ENCODE peak calls at places on chromosomes 7 and 10, in four cellular contexts. W is Caco-2, D is brain microvascular endothelial cell, S is colonic mucosa. E is an unnamed sample.

GRCh38 chr7:50449501-50449880 is 659 bp downstream of the FIGNL1 start:
- DNase-seq in W (no peak), D (no peak), S (no peak), E (no peak)

GRCh38 chr10:132247943-132248342 is 59.8 kb downstream of the STK32C start:
- DNase-seq in W (no peak), D (no peak), S (no peak), E (no peak)

GRCh38 chr7:21064698-21065648 is 278.3 kb upstream of the SP8 start:
- DNase-seq in W (peak; percentile 35), D (no peak), S (no peak), E (no peak)

GRCh38 chr7:95246935-95247370 is 77.4 kb downstream of the PON1 start:
- DNase-seq in W (peak; percentile 69), D (peak; percentile 69), S (peak; percentile 76), E (peak; percentile 23)

GRCh38 chr10:27366769-27367168 is 126.2 kb upstream of the ACBD5 start:
- DNase-seq in W (no peak), D (no peak), S (no peak), E (no peak)

GRCh38 chr10:29539398-29539797 is 95.4 kb downstream of the SVIL start:
- DNase-seq in W (no peak), D (no peak), S (no peak), E (no peak)

GRCh38 chr10:71143610-71144009 is 68.8 kb upstream of the UNC5B start:
- DNase-seq in W (no peak), D (no peak), S (no peak), E (no peak)

GRCh38 chr10:129833366-129833765 is 130.7 kb downstream of the EBF3 start:
- DNase-seq in W (no peak), D (no peak), S (no peak), E (no peak)

GRCh38 chr10:17647316-17647715 is 3.4 kb downstream of the STAM start:
- DNase-seq in W (no peak), D (no peak), S (no peak), E (no peak)

GRCh38 chr10:128063736-128064614 is 62.2 kb downstream of the MKI67 start:
- DNase-seq in W (no peak), D (no peak), S (no peak), E (no peak)

GRCh38 chr10:85430991-85431390 is 935.6 kb downstream of the GRID1 start:
- DNase-seq in W (no peak), D (peak; percentile 7), S (no peak), E (no peak)

GRCh38 chr10:117374506-117375359 is 507 bp downstream of the PDZD8 start:
- DNase-seq in W (peak; percentile 44), D (no peak), S (peak; percentile 42), E (no peak)

GRCh38 chr7:132368246-132368900 is 207.9 kb downstream of the PLXNA4 start:
- DNase-seq in W (no peak), D (no peak), S (peak; percentile 67), E (no peak)

GRCh38 chr10:29621161-29621560 is 13.6 kb downstream of the SVIL start:
- DNase-seq in W (no peak), D (peak; percentile 77), S (no peak), E (peak; percentile 68)

GRCh38 chr10:61592581-61592980 is 70.1 kb upstream of the CABCOCO1 start:
- DNase-seq in W (peak; percentile 70), D (peak; percentile 24), S (no peak), E (no peak)

GRCh38 chr10:30002438-30003266 is 56.7 kb downstream of the JCAD start:
- DNase-seq in W (peak; percentile 88), D (peak; percentile 70), S (peak; percentile 69), E (no peak)

GRCh38 chr10:86256690-86257315 is 109.8 kb downstream of the GRID1 start:
- DNase-seq in W (no peak), D (no peak), S (no peak), E (no peak)

GRCh38 chr7:24717247-24717622 is 40.0 kb downstream of the GSDME start:
- DNase-seq in W (no peak), D (no peak), S (no peak), E (no peak)

DNA sequence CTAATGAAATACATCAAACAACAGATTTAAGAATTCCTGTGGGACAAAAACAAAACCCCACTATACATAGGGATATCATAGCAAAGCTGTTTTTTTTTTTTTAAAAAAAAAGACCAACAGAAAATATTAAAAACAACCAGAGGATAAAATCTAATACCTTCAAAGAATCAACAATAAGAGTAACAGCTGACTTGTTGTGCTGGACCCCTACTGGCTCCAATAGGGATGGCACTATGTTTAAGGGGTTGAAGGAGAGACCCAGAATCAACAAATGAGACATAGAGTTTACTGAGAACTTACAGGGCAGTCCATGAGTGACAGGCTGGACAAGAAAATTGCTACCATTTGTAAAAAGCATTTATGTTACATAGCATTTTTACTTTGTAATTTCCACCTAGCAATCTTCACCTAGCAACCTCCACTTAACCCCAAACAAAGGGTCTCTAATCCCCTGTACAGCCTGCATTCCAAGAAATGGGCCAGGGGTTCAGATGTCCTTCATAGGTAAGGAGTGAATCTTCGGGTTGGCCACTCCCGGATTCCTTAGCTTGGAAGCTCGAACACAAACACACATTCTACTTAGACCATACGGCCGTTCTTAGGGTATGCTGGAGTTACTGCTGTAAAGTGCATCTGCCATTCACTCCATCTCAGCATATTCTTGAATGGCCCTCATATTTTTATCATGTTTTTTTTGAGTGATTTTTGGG is 25.8 kb downstream of the ASZ1 start:
- DNase-seq in W (peak; percentile 15), D (peak; percentile 12), S (no peak), E (no peak)
- TF ChIP-seq CTCF in W (peak; percentile 24), D (peak; percentile 63), S (no peak), E (peak; percentile 17)

GRCh38 chr7:85186521-85187241 is at the start of gene SEMA3D:
- DNase-seq in W (peak; percentile 56), D (peak; percentile 57), S (peak; percentile 46), E (no peak)
- H3K4me3 ChIP-seq in W (peak within 1 kb of the TSS; percentile 21), D (peak within 1 kb of the TSS; percentile 72), S (peak within 1 kb of the TSS; percentile 39), E (peak within 1 kb of the TSS; percentile 82)

GRCh38 chr10:43203491-43204393 is 63.1 kb downstream of the RASGEF1A start:
- DNase-seq in W (no peak), D (no peak), S (peak; percentile 32), E (no peak)
- TF ChIP-seq CTCF in W (no peak), D (peak; percentile 16), S (no peak), E (no peak)

DNA sequence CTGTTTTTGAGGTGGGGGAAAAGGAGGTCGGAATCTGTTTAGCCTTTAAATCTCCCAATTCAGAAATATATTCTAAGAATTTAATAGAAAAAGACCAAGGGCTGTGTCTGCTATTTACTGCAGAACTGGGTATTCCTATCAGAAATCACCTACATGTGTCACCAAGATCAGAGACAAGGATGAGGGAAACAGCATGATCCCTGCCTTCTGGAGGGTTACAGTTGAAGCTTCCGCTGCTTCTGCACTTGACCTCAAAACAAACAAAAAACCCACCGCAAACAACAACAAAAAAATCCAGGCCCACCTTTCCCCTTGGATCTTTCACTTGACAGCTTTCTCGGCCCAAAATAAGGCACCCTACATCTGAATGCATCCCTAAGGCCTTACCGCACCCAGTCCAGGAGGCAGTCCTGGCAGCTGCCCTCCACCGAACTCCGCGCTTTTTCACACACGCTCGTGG is 750 bp upstream of the CDK14 start:
- DNase-seq in W (no peak), D (peak; percentile 17), S (peak; percentile 19), E (no peak)
- H3K4me3 ChIP-seq in W (peak overlapping the region; percentile 89), D (peak overlapping the region; percentile 64), S (peak overlapping the region; percentile 59), E (peak overlapping the region; percentile 72)

GRCh38 chr7:139023076-139023475 is 12.8 kb downstream of the ZC3HAV1L start:
- DNase-seq in W (no peak), D (no peak), S (no peak), E (no peak)

GRCh38 chr7:139016931-139017511 is 18.8 kb downstream of the ZC3HAV1L start:
- DNase-seq in W (peak; percentile 71), D (peak; percentile 73), S (peak; percentile 58), E (no peak)

GRCh38 chr7:139022286-139022685 is 13.6 kb downstream of the ZC3HAV1L start:
- DNase-seq in W (no peak), D (no peak), S (no peak), E (no peak)

GRCh38 chr7:139018910-139019309 is 16.9 kb downstream of the ZC3HAV1L start:
- DNase-seq in W (no peak), D (no peak), S (no peak), E (no peak)
- TF ChIP-seq CTCF in W (no peak), D (no peak), S (no peak), E (no peak)

GRCh38 chr10:98131615-98132014 is 2.8 kb upstream of the R3HCC1L start:
- DNase-seq in W (no peak), D (no peak), S (no peak), E (no peak)

GRCh38 chr10:98135222-98135899 is 904 bp downstream of the R3HCC1L start:
- DNase-seq in W (no peak), D (no peak), S (no peak), E (no peak)

GRCh38 chr10:98138031-98138430 is 3.6 kb downstream of the R3HCC1L start:
- DNase-seq in W (no peak), D (no peak), S (no peak), E (no peak)

GRCh38 chr10:98134431-98135221 is at the start of gene R3HCC1L:
- DNase-seq in W (peak; percentile 95), D (peak; percentile 81), S (peak; percentile 95), E (peak; percentile 9)

DNA sequence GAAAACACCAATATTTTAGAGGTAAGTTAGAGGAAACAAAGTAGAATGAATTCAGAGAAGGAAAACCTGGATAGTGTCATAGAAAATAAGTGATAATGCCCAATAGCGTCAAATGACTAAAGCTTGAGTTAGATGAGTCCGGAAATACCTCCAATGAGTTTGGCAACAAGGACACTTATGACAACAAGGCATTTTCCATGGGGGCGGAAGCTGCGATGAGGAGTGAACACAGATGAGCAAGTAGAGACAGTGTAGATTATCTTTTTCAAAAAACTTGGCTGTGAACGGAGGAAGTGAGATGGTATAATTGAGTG is 383 bp upstream of the R3HCC1L start:
- DNase-seq in W (no peak), D (no peak), S (no peak), E (no peak)
- H3K4me3 ChIP-seq in W (peak overlapping the region; percentile 55), D (peak overlapping the region; percentile 92), S (peak overlapping the region; percentile 97), E (peak overlapping the region; percentile 90)